ENCODE peak calls at places on chromosome 19, in five cellular contexts. E is left lung, F is esophagus squamous epithelium, J is heart left ventricle, Z is brain microvascular endothelial cell. A is an unnamed sample.

GRCh38 chr19:30784850-30785459 is 412.8 kb downstream of the ZNF536 start:
- DNase-seq in Z (peak; percentile 12), F (no peak), J (peak; percentile 48), E (peak; percentile 86), A (no peak)

GRCh38 chr19:17457621-17458020 is 3.1 kb downstream of the NXNL1 start:
- DNase-seq in E (no peak), J (no peak), F (no peak), Z (no peak), A (no peak)

GRCh38 chr19:10230155-10230903 is 802 bp downstream of the S1PR2 start:
- DNase-seq in J (peak; percentile 66), E (no peak), F (no peak), Z (no peak), A (no peak)

GRCh38 chr19:48681127-48681470 is 8.3 kb upstream of the NTN5 start:
- DNase-seq in E (no peak), Z (peak; percentile 81), J (no peak), F (no peak), A (no peak)

GRCh38 chr19:14090509-14091085 is at the start of gene SAMD1:
- DNase-seq in E (peak; percentile 92), Z (peak; percentile 67), J (peak; percentile 97), F (peak; percentile 68), A (peak; percentile 91)

GRCh38 chr19:35484637-35485036 is 5.6 kb downstream of the KRTDAP start:
- DNase-seq in F (no peak), Z (no peak), E (no peak), J (no peak), A (no peak)

GRCh38 chr19:28228854-28229253 is 984.1 kb downstream of the UQCRFS1 start:
- DNase-seq in J (no peak), F (no peak), E (no peak), Z (no peak), A (no peak)

GRCh38 chr19:9936151-9937000 is at the start of gene OLFM2:
- DNase-seq in E (no peak), Z (no peak), J (peak; percentile 42), F (no peak), A (no peak)

GRCh38 chr19:33241530-33242101 is 16.0 kb upstream of the SLC7A10 start:
- DNase-seq in J (peak; percentile 27), E (peak; percentile 76), Z (no peak), F (no peak), A (no peak)

GRCh38 chr19:19033426-19034203 is at the start of the genes ARMC6 and SUGP2:
- DNase-seq in J (peak; percentile 91), F (no peak), Z (peak; percentile 74), E (peak; percentile 97), A (peak; percentile 88)

GRCh38 chr19:4443966-4444764 is 13.4 kb downstream of the UBXN6 start:
- DNase-seq in E (no peak), J (no peak), Z (no peak), F (no peak), A (no peak)

GRCh38 chr19:55319786-55320185 is 5.4 kb downstream of the TMEM150B start:
- DNase-seq in F (no peak), E (no peak), J (peak; percentile 66), Z (peak; percentile 42), A (no peak)

GRCh38 chr19:56538254-56538760 is 441 bp upstream of the ZFP28 start:
- DNase-seq in J (peak; percentile 94), F (peak; percentile 47), E (peak; percentile 96), Z (peak; percentile 81), A (peak; percentile 95)

GRCh38 chr19:1130801-1131717 is 27.3 kb downstream of the GPX4 start:
- DNase-seq in F (no peak), E (no peak), J (no peak), Z (no peak), A (no peak)

GRCh38 chr19:12792853-12793289 is 1.6 kb downstream of the JUNB start:
- DNase-seq in Z (no peak), E (no peak), F (no peak), J (no peak), A (peak; percentile 72)

GRCh38 chr19:12872941-12873890 is 8.0 kb downstream of the DNASE2 start:
- DNase-seq in E (no peak), F (no peak), Z (peak; percentile 52), J (peak; percentile 46), A (no peak)

GRCh38 chr19:13839193-13839937 is 37.6 kb upstream of the NANOS3 start:
- DNase-seq in E (peak; percentile 98), F (no peak), J (peak; percentile 97), Z (no peak), A (peak; percentile 97)

GRCh38 chr19:37905936-37906867 is at the start of gene WDR87:
- DNase-seq in J (peak; percentile 30), F (no peak), E (peak; percentile 78), Z (no peak), A (no peak)

GRCh38 chr19:33386361-33386858 is 12.9 kb downstream of the CEBPG start:
- DNase-seq in E (peak; percentile 59), J (peak; percentile 20), F (no peak), Z (no peak), A (no peak)

GRCh38 chr19:49786432-49786831 is 19.6 kb downstream of the AP2A1 start:
- DNase-seq in F (no peak), Z (peak; percentile 23), J (no peak), E (no peak), A (no peak)

GRCh38 chr19:37304190-37304883 is 66.6 kb upstream of the ZNF527 start:
- DNase-seq in E (no peak), J (peak; percentile 80), Z (no peak), F (no peak), A (no peak)

GRCh38 chr19:7366701-7367420 is 18.1 kb downstream of the ARHGEF18 start:
- DNase-seq in J (no peak), Z (peak; percentile 54), E (no peak), F (no peak), A (no peak)

GRCh38 chr19:53158119-53158656 is 665 bp downstream of the ZNF347 start:
- DNase-seq in J (peak; percentile 31), F (no peak), Z (no peak), E (peak; percentile 84), A (peak; percentile 72)

GRCh38 chr19:52638601-52639000 is 446 bp upstream of the ZNF83 start:
- DNase-seq in E (peak; percentile 74), F (no peak), Z (peak; percentile 28), J (peak; percentile 31), A (no peak)

GRCh38 chr19:56141416-56141992 is 417 bp downstream of the ZNF444 start:
- DNase-seq in J (no peak), Z (no peak), F (no peak), E (no peak), A (no peak)

GRCh38 chr19:41863209-41863931 is 3.3 kb downstream of the RPS19 start:
- DNase-seq in F (no peak), J (no peak), Z (no peak), E (no peak), A (no peak)
- H3K4me3 ChIP-seq in F (no peak overlapping the region), J (no peak overlapping the region), Z (no peak overlapping the region), E (peak overlapping the region; percentile 96), A (no peak overlapping the region)

GRCh38 chr19:41957161-41957837 is 1.8 kb downstream of the RABAC1 start:
- DNase-seq in E (no peak), Z (no peak), J (no peak), F (no peak), A (no peak)

GRCh38 chr19:41958367-41959055 is 610 bp downstream of the RABAC1 start:
- DNase-seq in J (peak; percentile 87), E (peak; percentile 98), F (peak; percentile 31), Z (peak; percentile 74), A (peak; percentile 90)

GRCh38 chr19:41959056-41960053 is at the start of gene RABAC1:
- DNase-seq in E (peak; percentile 96), F (peak; percentile 40), J (peak; percentile 93), Z (peak; percentile 89), A (peak; percentile 88)

GRCh38 chr19:41956621-41957020 is 2.5 kb downstream of the RABAC1 start:
- DNase-seq in F (no peak), E (no peak), Z (no peak), J (no peak), A (no peak)

GRCh38 chr19:41957838-41958366 is 1.2 kb downstream of the RABAC1 start:
- DNase-seq in F (no peak), J (peak; percentile 67), E (no peak), Z (peak; percentile 73), A (no peak)
- H3K27ac ChIP-seq in F (peak overlapping the region; percentile 95), J (peak overlapping the region; percentile 88), E (peak overlapping the region; percentile 92), Z (no peak overlapping the region), A (peak overlapping the region; percentile 89)

DNA sequence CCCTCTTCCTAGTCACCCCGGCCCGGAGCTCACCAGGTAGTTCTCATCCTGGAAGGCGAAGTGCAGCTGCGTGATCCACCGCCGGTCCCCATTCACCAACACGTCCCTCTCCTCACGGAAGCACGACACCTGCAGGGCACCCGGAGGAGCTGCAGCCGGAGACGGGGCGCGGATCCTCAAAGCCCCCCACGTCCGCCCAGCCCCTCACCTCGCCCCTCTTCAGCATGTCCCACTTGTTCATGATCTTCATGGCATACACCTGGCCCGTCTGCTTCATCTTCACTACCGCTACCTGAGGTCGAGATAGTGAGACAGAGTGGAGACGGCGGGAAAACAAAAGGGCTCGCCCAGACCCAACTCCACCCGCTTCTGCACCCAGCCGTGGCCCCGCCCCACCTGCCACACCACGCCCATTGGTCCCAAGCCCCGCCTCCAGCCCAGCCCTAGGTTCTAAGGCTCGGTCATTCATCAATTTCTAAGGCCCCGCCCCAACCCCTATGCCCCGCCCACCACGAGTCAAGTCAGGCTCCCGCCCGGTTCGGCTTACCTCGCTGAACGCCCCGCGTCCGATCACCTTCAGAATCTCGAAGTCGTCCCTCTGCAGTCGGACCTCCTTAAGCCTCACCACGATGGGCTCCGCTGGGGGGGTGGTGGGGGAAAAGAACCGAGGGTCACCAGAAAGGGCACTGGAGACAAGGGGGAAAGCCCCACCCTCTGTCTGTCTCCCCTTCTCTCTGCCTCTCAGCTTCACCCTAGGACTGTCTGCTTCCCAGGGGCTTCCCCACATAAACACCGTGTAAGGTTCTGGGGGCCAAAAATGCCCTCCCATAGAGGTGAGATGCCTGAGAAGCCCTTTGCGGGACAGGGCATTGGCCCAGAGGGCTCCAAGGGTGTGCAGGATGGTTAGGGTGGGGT is 2.8 kb downstream of the DMPK start:
- DNase-seq in E (peak; percentile 92), J (peak; percentile 82), Z (no peak), F (peak; percentile 55), A (no peak)
- TF ChIP-seq CTCF in E (peak; percentile 54), J (peak; percentile 29), Z (peak; percentile 64), F (peak; percentile 87), A (no peak)

GRCh38 chr19:46787331-46788100 is 878 bp downstream of the SLC1A5 start:
- DNase-seq in F (no peak), E (peak; percentile 91), Z (peak; percentile 24), J (peak; percentile 78), A (peak; percentile 87)
- H3K4me3 ChIP-seq in F (peak overlapping the region; percentile 95), E (peak overlapping the region; percentile 91), Z (peak overlapping the region; percentile 84), J (peak overlapping the region; percentile 58), A (peak overlapping the region; percentile 91)

A was measured in coronary artery.